ENCODE peak calls at places on chromosomes 2 and 18, in six cellular contexts. S is mesenchymal stem cell, K is ELF-1, B is NCI-H1092, P is HTR-8/SVneo, H is OCI-LY7. R is an unnamed sample.

GRCh38 chr2:26008851-26009566 is 24.9 kb upstream of the RAB10 start:
- DNase-seq in B (no peak), K (no peak), P (peak), H (no peak), S (peak), R (peak)

GRCh38 chr2:18704224-18704623 is 114.9 kb upstream of the NT5C1B start:
- DNase-seq in B (no peak), H (no peak), S (no peak), K (no peak), P (no peak), R (no peak)

GRCh38 chr2:21676676-21677075 is 552.9 kb downstream of the TDRD15 start:
- DNase-seq in P (no peak), H (no peak), S (no peak), K (no peak), B (no peak), R (no peak)

GRCh38 chr18:56296381-56296780 is 342.0 kb downstream of the TXNL1 start:
- DNase-seq in B (no peak), H (no peak), S (no peak), K (no peak), P (no peak), R (no peak)

GRCh38 chr2:120586507-120587283 is 149.0 kb upstream of the GLI2 start:
- DNase-seq in H (no peak), B (no peak), P (no peak), S (no peak), K (peak), R (no peak)

GRCh38 chr18:59556265-59556664 is 141.0 kb downstream of the CCBE1 start:
- DNase-seq in K (no peak), P (no peak), S (no peak), H (no peak), B (no peak), R (peak)

GRCh38 chr18:58848685-58849084 is 16.0 kb upstream of the ZNF532 start:
- DNase-seq in B (no peak), P (peak), S (no peak), H (no peak), K (peak), R (peak)

GRCh38 chr2:172380436-172381274 is 46.7 kb upstream of the ITGA6 start:
- DNase-seq in K (peak), H (no peak), P (no peak), B (no peak), S (peak), R (no peak)

GRCh38 chr2:150355440-150355839 is 132.0 kb downstream of the RND3 start:
- DNase-seq in P (no peak), H (no peak), B (no peak), K (peak), S (no peak), R (no peak)

GRCh38 chr2:111184725-111185495 is 64.2 kb downstream of the BCL2L11 start:
- DNase-seq in P (no peak), H (no peak), S (no peak), K (no peak), B (no peak), R (no peak)

GRCh38 chr2:220279372-220279771 is 651.9 kb downstream of the SLC4A3 start:
- DNase-seq in K (no peak), P (peak), B (no peak), H (no peak), S (no peak), R (peak)

GRCh38 chr2:49224426-49225010 is 70.2 kb upstream of the FSHR start:
- DNase-seq in S (no peak), K (no peak), P (no peak), H (no peak), B (peak), R (no peak)

GRCh38 chr18:58348947-58349346 is 279.9 kb downstream of the ALPK2 start:
- DNase-seq in B (no peak), P (no peak), S (no peak), H (no peak), K (no peak), R (no peak)

GRCh38 chr18:75247601-75248421 is 37.2 kb downstream of the TSHZ1 start:
- DNase-seq in K (no peak), H (no peak), S (peak), P (no peak), B (peak), R (peak)

GRCh38 chr2:222733846-222734689 is 62.6 kb downstream of the MOGAT1 start:
- DNase-seq in H (no peak), K (peak), B (no peak), P (no peak), S (peak), R (peak)

GRCh38 chr2:215465246-215465645 is 29.4 kb upstream of the FN1 start:
- DNase-seq in P (peak), K (no peak), S (no peak), B (no peak), H (no peak), R (no peak)

GRCh38 chr2:11738589-11739436 is 7.6 kb upstream of the LPIN1 start:
- DNase-seq in B (peak), K (peak), H (peak), S (peak), P (peak), R (peak)

GRCh38 chr2:53545159-53546055 is 222.2 kb upstream of the CHAC2 start:
- DNase-seq in P (no peak), S (no peak), H (no peak), K (no peak), B (peak), R (no peak)

R was measured in GM23248.